ENCODE peak calls at places on chromosomes 6 and 20, in five cellular contexts. One of them, this sample, is unnamed.

GRCh38 chr6:142856607-142856856 is 88.4 kb downstream of the HIVEP2 start:
- DNase-seq in progenitor cell of endocrine pancreas: no peak
- DNase-seq in H1: no peak
- DNase-seq in endothelial cell: no peak
- DNase-seq in cardiac fibroblast: no peak
- DNase-seq in this sample: no peak

GRCh38 chr6:9140861-9141534 is 705.7 kb upstream of the SLC35B3 start:
- DNase-seq in progenitor cell of endocrine pancreas: no peak
- DNase-seq in H1: no peak
- DNase-seq in endothelial cell: no peak
- DNase-seq in cardiac fibroblast: no peak
- DNase-seq in this sample: no peak

GRCh38 chr20:63330940-63331339 is 30.2 kb downstream of the CHRNA4 start:
- DNase-seq in progenitor cell of endocrine pancreas: no peak
- DNase-seq in H1: no peak
- DNase-seq in endothelial cell: no peak
- DNase-seq in cardiac fibroblast: no peak
- DNase-seq in this sample: no peak

GRCh38 chr6:131858765-131859490 is 51.1 kb downstream of the ENPP1 start:
- DNase-seq in progenitor cell of endocrine pancreas: no peak
- DNase-seq in H1: no peak
- DNase-seq in endothelial cell: no peak
- DNase-seq in cardiac fibroblast: peak
- DNase-seq in this sample: no peak

GRCh38 chr20:56005389-56005715 is at the start of gene CBLN4:
- DNase-seq in progenitor cell of endocrine pancreas: no peak
- DNase-seq in H1: peak
- DNase-seq in endothelial cell: no peak
- DNase-seq in cardiac fibroblast: no peak
- DNase-seq in this sample: no peak

GRCh38 chr20:21141825-21142224 is 15.9 kb downstream of the KIZ start:
- DNase-seq in progenitor cell of endocrine pancreas: no peak
- DNase-seq in H1: no peak
- DNase-seq in endothelial cell: no peak
- DNase-seq in cardiac fibroblast: no peak
- DNase-seq in this sample: no peak

GRCh38 chr6:11469684-11470083 is 67.9 kb upstream of the TMEM170B start:
- DNase-seq in progenitor cell of endocrine pancreas: no peak
- DNase-seq in H1: no peak
- DNase-seq in endothelial cell: no peak
- DNase-seq in cardiac fibroblast: no peak
- DNase-seq in this sample: no peak

GRCh38 chr6:66057034-66057433 is 350.0 kb upstream of the EYS start:
- DNase-seq in progenitor cell of endocrine pancreas: no peak
- DNase-seq in H1: no peak
- DNase-seq in endothelial cell: no peak
- DNase-seq in cardiac fibroblast: no peak
- DNase-seq in this sample: no peak

GRCh38 chr6:99016355-99016754 is 68.6 kb upstream of the FBXL4 start:
- DNase-seq in progenitor cell of endocrine pancreas: no peak
- DNase-seq in H1: no peak
- DNase-seq in endothelial cell: no peak
- DNase-seq in cardiac fibroblast: peak
- DNase-seq in this sample: no peak

GRCh38 chr6:11918021-11918738 is 93.9 kb upstream of the HIVEP1 start:
- DNase-seq in progenitor cell of endocrine pancreas: no peak
- DNase-seq in H1: no peak
- DNase-seq in endothelial cell: no peak
- DNase-seq in cardiac fibroblast: peak
- DNase-seq in this sample: no peak

GRCh38 chr6:156832166-156832743 is 55.1 kb downstream of the ARID1B start:
- DNase-seq in progenitor cell of endocrine pancreas: no peak
- DNase-seq in H1: no peak
- DNase-seq in endothelial cell: no peak
- DNase-seq in cardiac fibroblast: peak
- DNase-seq in this sample: no peak

GRCh38 chr6:106085984-106086832 is at the start of gene PRDM1:
- DNase-seq in progenitor cell of endocrine pancreas: peak
- DNase-seq in H1: peak
- DNase-seq in endothelial cell: peak
- DNase-seq in cardiac fibroblast: peak
- DNase-seq in this sample: peak

GRCh38 chr20:2146080-2146867 is 44.6 kb downstream of the STK35 start:
- DNase-seq in progenitor cell of endocrine pancreas: no peak
- DNase-seq in H1: no peak
- DNase-seq in endothelial cell: no peak
- DNase-seq in cardiac fibroblast: no peak
- DNase-seq in this sample: no peak
- TF ChIP-seq CTCF in progenitor cell of endocrine pancreas: no peak
- TF ChIP-seq CTCF in H1: no peak
- TF ChIP-seq CTCF in endothelial cell: no peak
- TF ChIP-seq CTCF in cardiac fibroblast: no peak
- TF ChIP-seq CTCF in this sample: no peak

DNA sequence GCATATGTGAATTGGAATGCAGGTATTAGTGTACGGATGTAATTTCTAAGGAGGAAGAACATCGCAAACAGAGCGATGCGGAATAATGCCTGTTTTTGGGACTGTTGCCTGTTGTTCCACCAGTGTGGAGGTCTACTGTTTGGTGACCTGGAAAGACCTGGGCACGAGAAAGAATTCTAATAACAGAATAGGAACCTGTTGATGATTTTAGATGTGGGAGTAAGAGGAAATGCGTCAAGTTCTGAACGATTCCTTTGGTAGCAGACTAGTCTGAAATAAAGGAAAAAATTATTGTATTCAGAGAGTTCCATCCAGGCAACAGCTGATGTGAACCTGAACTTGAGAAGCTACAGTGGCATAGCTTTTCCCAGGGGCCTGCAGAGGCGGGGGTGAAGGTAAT is 192.1 kb downstream of the DTNBP1 start:
- DNase-seq in progenitor cell of endocrine pancreas: no peak
- DNase-seq in H1: no peak
- DNase-seq in endothelial cell: no peak
- DNase-seq in cardiac fibroblast: no peak
- DNase-seq in this sample: no peak
- TF ChIP-seq CTCF in progenitor cell of endocrine pancreas: no peak
- TF ChIP-seq CTCF in H1: no peak
- TF ChIP-seq CTCF in endothelial cell: no peak
- TF ChIP-seq CTCF in cardiac fibroblast: no peak
- TF ChIP-seq CTCF in this sample: no peak

GRCh38 chr20:33131949-33132822 is 35.8 kb upstream of the BPIFA2 start:
- DNase-seq in progenitor cell of endocrine pancreas: no peak
- DNase-seq in H1: no peak
- DNase-seq in endothelial cell: no peak
- DNase-seq in cardiac fibroblast: no peak
- DNase-seq in this sample: no peak
- TF ChIP-seq CTCF in progenitor cell of endocrine pancreas: no peak
- TF ChIP-seq CTCF in H1: no peak
- TF ChIP-seq CTCF in endothelial cell: no peak
- TF ChIP-seq CTCF in cardiac fibroblast: no peak
- TF ChIP-seq CTCF in this sample: no peak

GRCh38 chr6:46013639-46014038 is 2.0 kb downstream of the CLIC5 start:
- DNase-seq in progenitor cell of endocrine pancreas: no peak
- DNase-seq in H1: no peak
- DNase-seq in endothelial cell: no peak
- DNase-seq in cardiac fibroblast: no peak
- DNase-seq in this sample: no peak

GRCh38 chr6:46014054-46014453 is 1.6 kb downstream of the CLIC5 start:
- DNase-seq in progenitor cell of endocrine pancreas: no peak
- DNase-seq in H1: no peak
- DNase-seq in endothelial cell: no peak
- DNase-seq in cardiac fibroblast: no peak
- DNase-seq in this sample: no peak

GRCh38 chr6:46016063-46016608 is 476 bp upstream of the CLIC5 start:
- DNase-seq in progenitor cell of endocrine pancreas: no peak
- DNase-seq in H1: no peak
- DNase-seq in endothelial cell: no peak
- DNase-seq in cardiac fibroblast: no peak
- DNase-seq in this sample: no peak

GRCh38 chr6:46014511-46015118 is 1.0 kb downstream of the CLIC5 start:
- DNase-seq in progenitor cell of endocrine pancreas: peak
- DNase-seq in H1: peak
- DNase-seq in endothelial cell: peak
- DNase-seq in cardiac fibroblast: no peak
- DNase-seq in this sample: peak

DNA sequence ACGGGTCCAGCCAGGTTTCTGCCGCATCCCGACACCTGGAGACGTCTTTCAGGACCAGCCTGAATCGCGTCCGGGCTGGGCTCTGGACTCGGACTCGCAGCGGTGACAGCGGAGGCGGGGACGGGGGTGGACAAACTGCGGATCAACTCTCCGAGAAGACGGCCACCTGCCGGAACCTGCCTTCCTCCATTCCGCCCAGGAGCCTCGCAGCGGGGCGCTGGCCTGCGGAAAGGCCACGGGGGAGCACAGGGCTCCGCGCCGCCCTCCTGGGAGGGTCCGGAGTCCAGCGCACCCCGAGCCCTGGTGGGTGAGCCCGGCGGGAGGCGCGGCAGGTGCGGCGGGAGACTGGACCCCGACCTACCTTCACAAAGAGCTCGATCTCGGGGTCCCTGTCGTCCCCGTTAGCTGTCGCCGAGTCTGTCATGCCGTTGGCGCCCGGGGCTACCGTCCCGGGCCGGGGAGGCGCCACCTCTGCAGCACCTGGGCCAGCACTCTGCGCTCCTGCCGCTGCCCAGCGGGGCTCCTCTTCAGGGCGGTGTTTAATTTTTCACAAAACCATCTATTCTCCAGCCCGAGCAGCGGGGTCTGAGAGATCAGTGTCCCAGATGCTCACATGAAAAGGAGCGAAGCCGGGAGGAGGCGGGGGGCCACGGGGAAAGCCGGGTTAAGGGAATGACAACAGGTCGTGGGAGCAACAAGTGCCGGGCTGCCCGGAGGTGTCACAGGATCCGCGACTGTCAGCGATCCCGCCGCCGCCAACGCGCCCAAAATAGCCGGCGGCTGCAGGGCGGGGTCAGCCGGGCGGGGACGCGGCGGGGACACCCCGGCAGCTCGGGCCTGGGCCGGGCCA is at the start of gene CLIC5:
- DNase-seq in progenitor cell of endocrine pancreas: peak
- DNase-seq in H1: peak
- DNase-seq in endothelial cell: peak
- DNase-seq in cardiac fibroblast: no peak
- DNase-seq in this sample: peak
- TF ChIP-seq CTCF in progenitor cell of endocrine pancreas: no peak
- TF ChIP-seq CTCF in H1: no peak
- TF ChIP-seq CTCF in endothelial cell: no peak
- TF ChIP-seq CTCF in cardiac fibroblast: no peak
- TF ChIP-seq CTCF in this sample: no peak

DNA sequence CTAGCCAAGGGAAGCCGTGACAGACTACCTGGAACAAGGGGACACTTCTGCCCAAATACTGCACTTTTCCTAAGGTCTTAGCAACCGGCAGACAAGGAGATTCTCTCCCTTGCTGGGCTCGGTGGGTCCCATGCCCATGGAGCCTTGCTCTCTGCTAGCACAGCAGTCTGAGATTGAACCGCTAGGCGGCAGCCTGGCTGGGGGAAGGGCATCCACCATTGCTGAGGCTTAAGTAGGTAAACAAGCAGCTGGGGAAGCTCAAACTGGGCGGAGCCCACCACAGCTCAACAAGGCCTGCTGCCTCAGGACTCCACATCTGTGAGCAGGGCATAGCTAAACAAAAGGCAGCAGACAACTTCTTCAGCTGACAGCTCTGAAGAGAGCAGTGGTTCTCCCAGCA is 87.8 kb upstream of the ASCC3 start:
- DNase-seq in progenitor cell of endocrine pancreas: no peak
- DNase-seq in H1: peak
- DNase-seq in endothelial cell: no peak
- DNase-seq in cardiac fibroblast: no peak
- DNase-seq in this sample: no peak
- TF ChIP-seq CTCF in progenitor cell of endocrine pancreas: no peak
- TF ChIP-seq CTCF in H1: peak
- TF ChIP-seq CTCF in endothelial cell: no peak
- TF ChIP-seq CTCF in cardiac fibroblast: no peak
- TF ChIP-seq CTCF in this sample: no peak

GRCh38 chr20:57464642-57465211 is 60.2 kb downstream of the CTCFL start:
- DNase-seq in progenitor cell of endocrine pancreas: no peak
- DNase-seq in H1: no peak
- DNase-seq in endothelial cell: no peak
- DNase-seq in cardiac fibroblast: peak
- DNase-seq in this sample: no peak
- TF ChIP-seq CTCF in progenitor cell of endocrine pancreas: peak
- TF ChIP-seq CTCF in H1: peak
- TF ChIP-seq CTCF in endothelial cell: no peak
- TF ChIP-seq CTCF in cardiac fibroblast: peak
- TF ChIP-seq CTCF in this sample: no peak

GRCh38 chr20:44471481-44471882 is 4.2 kb upstream of the TTPAL start:
- DNase-seq in progenitor cell of endocrine pancreas: no peak
- DNase-seq in H1: no peak
- DNase-seq in endothelial cell: no peak
- DNase-seq in cardiac fibroblast: peak
- DNase-seq in this sample: no peak
- TF ChIP-seq CTCF in progenitor cell of endocrine pancreas: peak
- TF ChIP-seq CTCF in H1: no peak
- TF ChIP-seq CTCF in endothelial cell: no peak
- TF ChIP-seq CTCF in cardiac fibroblast: peak
- TF ChIP-seq CTCF in this sample: peak

GRCh38 chr20:50112512-50113419 is at the start of gene UBE2V1:
- DNase-seq in progenitor cell of endocrine pancreas: peak
- DNase-seq in H1: peak
- DNase-seq in endothelial cell: peak
- DNase-seq in cardiac fibroblast: peak
- DNase-seq in this sample: peak
- TF ChIP-seq CTCF in progenitor cell of endocrine pancreas: peak
- TF ChIP-seq CTCF in H1: no peak
- TF ChIP-seq CTCF in endothelial cell: no peak
- TF ChIP-seq CTCF in cardiac fibroblast: peak
- TF ChIP-seq CTCF in this sample: no peak

This sample was measured in nephron progenitor cell.